ENCODE peak calls at places on chromosomes 1 and 21, in five cellular contexts. F is sigmoid colon; K is astrocyte; V is CD8-positive, alpha-beta T cell; D is lung. R is an unnamed sample.

GRCh38 chr1:2528611-2528965 is 1.5 kb downstream of the HES5 start:
- DNase-seq in F (no peak), K (no peak), V (no peak), D (no peak), R (no peak)

GRCh38 chr21:44544566-44544965 is 4.6 kb upstream of the KRTAP10-1 start:
- DNase-seq in F (no peak), K (no peak), V (peak; percentile 32), D (no peak), R (no peak)

GRCh38 chr1:156409424-156409823 is 40.4 kb downstream of the RHBG start:
- DNase-seq in F (no peak), K (no peak), V (no peak), D (no peak), R (no peak)

GRCh38 chr1:70499695-70500094 is 88.6 kb downstream of the CTH start:
- DNase-seq in F (no peak), K (no peak), V (no peak), D (no peak), R (no peak)

GRCh38 chr1:196372896-196373536 is 235.2 kb downstream of the KCNT2 start:
- DNase-seq in F (no peak), K (no peak), V (no peak), D (no peak), R (no peak)

GRCh38 chr21:45330075-45330781 is 42.5 kb upstream of the POFUT2 start:
- DNase-seq in F (peak; percentile 81), K (peak; percentile 77), V (no peak), D (peak; percentile 88), R (peak; percentile 90)

GRCh38 chr1:63690966-63691365 is 82.9 kb upstream of the ROR1 start:
- DNase-seq in F (no peak), K (no peak), V (no peak), D (no peak), R (no peak)

GRCh38 chr21:44425307-44425894 is 29.9 kb upstream of the LRRC3 start:
- DNase-seq in F (peak; percentile 57), K (no peak), V (no peak), D (no peak), R (peak; percentile 24)

GRCh38 chr1:229272164-229273158 is 1.6 kb downstream of the RAB4A start:
- DNase-seq in F (no peak), K (no peak), V (no peak), D (no peak), R (no peak)

GRCh38 chr1:234933475-234933874 is 195.2 kb downstream of the TOMM20 start:
- DNase-seq in F (no peak), K (peak; percentile 61), V (peak; percentile 37), D (peak; percentile 67), R (peak; percentile 86)

GRCh38 chr1:226154593-226154992 is 31.9 kb downstream of the ACBD3 start:
- DNase-seq in F (no peak), K (no peak), V (no peak), D (no peak), R (no peak)

GRCh38 chr1:32893198-32894018 is 7.1 kb downstream of the HPCA start:
- DNase-seq in F (peak; percentile 77), K (peak; percentile 15), V (no peak), D (no peak), R (no peak)

GRCh38 chr1:83026745-83027144 is 972.2 kb downstream of the TTLL7 start:
- DNase-seq in F (no peak), K (peak; percentile 4), V (no peak), D (no peak), R (no peak)

GRCh38 chr1:231312389-231312788 is 25.3 kb downstream of the EXOC8 start:
- DNase-seq in F (no peak), K (no peak), V (peak; percentile 11), D (no peak), R (peak; percentile 24)

GRCh38 chr1:213582976-213583567 is 404.7 kb upstream of the PROX1 start:
- DNase-seq in F (no peak), K (no peak), V (no peak), D (no peak), R (no peak)

GRCh38 chr1:41690331-41690730 is 205.8 kb upstream of the EDN2 start:
- DNase-seq in F (no peak), K (no peak), V (no peak), D (no peak), R (no peak)

GRCh38 chr1:234089396-234089795 is 184.9 kb downstream of the SLC35F3 start:
- DNase-seq in F (no peak), K (no peak), V (no peak), D (no peak), R (no peak)

GRCh38 chr1:229924639-229925038 is 142.4 kb upstream of the GALNT2 start:
- DNase-seq in F (no peak), K (no peak), V (no peak), D (no peak), R (no peak)

GRCh38 chr1:12359734-12360133 is 129.9 kb downstream of the VPS13D start:
- DNase-seq in F (no peak), K (peak; percentile 39), V (no peak), D (no peak), R (no peak)

GRCh38 chr1:146039844-146040194 is 18.3 kb upstream of the HJV start:
- DNase-seq in F (no peak), K (no peak), V (no peak), D (no peak), R (no peak)

GRCh38 chr21:38322551-38322950 is 65.8 kb downstream of the KCNJ15 start:
- DNase-seq in F (no peak), K (peak; percentile 44), V (no peak), D (no peak), R (no peak)

DNA sequence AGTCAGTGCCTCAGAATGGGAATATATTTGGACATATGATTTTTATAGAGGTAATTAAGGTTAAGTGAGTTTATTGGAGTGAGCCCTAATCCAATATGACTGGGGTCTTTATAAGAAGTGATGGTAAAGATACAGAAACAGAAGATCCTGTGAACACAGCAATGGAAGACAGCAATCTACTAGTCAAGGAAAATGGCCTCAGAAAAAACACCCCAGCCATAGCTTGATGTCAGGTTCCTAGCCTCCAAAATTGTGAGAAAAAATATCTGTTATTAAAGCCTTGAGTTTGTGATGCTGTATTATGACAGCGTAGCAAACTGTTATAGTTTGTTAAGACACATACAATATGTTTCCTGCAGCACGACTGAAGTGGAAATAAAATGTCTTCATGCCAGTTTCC is 72.2 kb downstream of the JMJD4 start:
- DNase-seq in F (no peak), K (no peak), V (no peak), D (no peak), R (no peak)
- H3K9me3 ChIP-seq in F (peaks cover 83% of the 10 kb centered on the region), K (peaks cover 31% of the 10 kb centered on the region), V (peaks cover 66% of the 10 kb centered on the region), D (peaks cover 66% of the 10 kb centered on the region), R (peaks cover 79% of the 10 kb centered on the region)

DNA sequence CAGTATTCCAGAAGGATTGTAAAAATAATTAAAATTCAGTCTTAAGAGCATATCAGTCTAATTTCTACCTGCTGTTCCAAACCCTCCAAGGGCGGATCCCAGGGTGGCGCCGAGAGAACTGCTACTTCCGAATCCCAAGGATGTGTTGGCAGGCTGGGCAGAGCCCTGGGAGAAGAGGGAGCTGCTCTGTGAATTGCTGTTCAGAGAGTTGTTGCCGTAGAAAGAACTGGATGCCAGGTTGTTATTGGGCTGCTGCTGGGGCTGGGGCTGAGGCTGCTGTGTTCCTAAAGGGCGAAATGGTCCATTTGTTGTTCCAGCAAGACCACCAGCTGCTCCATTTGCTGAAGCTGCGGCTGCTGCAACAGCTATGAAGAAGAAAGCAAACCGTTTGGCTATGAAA is 57.4 kb upstream of the SDC3 start:
- DNase-seq in F (no peak), K (no peak), V (no peak), D (no peak), R (no peak)
- H3K27ac ChIP-seq in F (peak overlapping the region; percentile 49), K (peak overlapping the region; percentile 26), V (no peak overlapping the region), D (peak overlapping the region; percentile 34), R (no peak overlapping the region)

DNA sequence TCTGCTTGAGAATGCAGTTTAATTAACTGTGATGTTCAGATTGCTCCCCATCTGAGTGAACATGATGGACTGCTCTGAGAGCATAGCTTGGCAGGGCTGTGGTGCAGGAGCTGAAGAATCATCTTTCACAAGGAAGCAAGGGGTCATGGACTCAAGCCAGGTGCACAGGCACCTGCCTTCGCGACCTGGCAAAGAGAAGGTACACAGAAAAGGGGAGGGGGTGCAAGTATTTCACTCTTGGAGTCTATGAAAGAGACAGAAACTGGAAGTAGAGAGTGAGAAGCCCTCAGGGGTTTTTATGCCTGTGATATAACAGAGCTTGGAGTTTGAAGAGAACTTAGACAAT is 232.6 kb upstream of the PLXNA2 start:
- DNase-seq in F (no peak), K (no peak), V (no peak), D (no peak), R (no peak)
- H3K4me3 ChIP-seq in F (no peak overlapping the region), K (no peak overlapping the region), V (no peak overlapping the region), D (no peak overlapping the region), R (no peak overlapping the region)

DNA sequence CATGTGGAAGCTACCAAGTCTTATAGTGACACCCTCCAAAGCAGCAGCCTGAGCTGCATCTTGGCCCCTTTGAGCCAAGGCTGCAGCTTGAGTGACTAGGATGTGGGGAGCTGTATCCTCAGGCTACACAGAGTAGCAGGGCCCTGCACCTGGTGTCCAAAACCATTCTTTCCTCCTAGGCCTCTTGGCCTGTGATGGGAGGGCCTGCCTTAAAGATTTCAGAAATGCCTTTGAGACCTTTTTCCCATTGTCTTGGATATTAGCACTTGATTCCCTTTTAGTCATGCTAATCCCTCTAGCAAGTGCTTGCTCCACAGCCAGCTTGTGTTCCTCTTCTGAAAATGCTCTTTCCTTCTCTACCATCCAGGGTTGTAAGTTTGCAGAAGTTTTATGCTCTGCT is 21.7 kb upstream of the KIRREL1 start:
- DNase-seq in F (no peak), K (no peak), V (no peak), D (no peak), R (no peak)
- H3K9me3 ChIP-seq in F (no peaks in the 10 kb centered on the region), K (no peaks in the 10 kb centered on the region), V (no peaks in the 10 kb centered on the region), D (no peaks in the 10 kb centered on the region), R (no peaks in the 10 kb centered on the region)

R was measured in right lobe of liver.